ENCODE peak calls at places on chromosomes 11 and 22, in ten cellular contexts. M, X, R, F, P, D, W, C, E and T are unnamed samples.
A peak's percentile ranks its signal among the peaks of the same experiment; 100 is the strongest.

GRCh38 chr11:7383406-7383805 is 101.9 kb upstream of the OLFML1 start:
- DNase-seq in P (no peak), E (no peak), F (no peak), W (no peak), M (no peak), X (no peak), R (no peak), C (no peak), D (no peak), T (no peak)

GRCh38 chr11:45457649-45458048 is 171.5 kb upstream of the SYT13 start:
- DNase-seq in P (peak; percentile 95), C (no peak), D (no peak), M (no peak), R (peak; percentile 97), E (no peak), W (peak; percentile 95), X (no peak), F (peak; percentile 51), T (peak; percentile 18)

GRCh38 chr11:6219359-6219758 is 14.0 kb downstream of the C11orf42 start:
- DNase-seq in R (peak; percentile 89), P (peak; percentile 89), C (no peak), W (peak; percentile 96), F (peak; percentile 89), X (no peak), M (no peak), E (no peak), D (no peak), T (peak; percentile 93)

GRCh38 chr11:83061883-83062282 is 9.8 kb downstream of the RAB30 start:
- DNase-seq in X (no peak), D (no peak), E (no peak), P (no peak), M (no peak), W (no peak), F (no peak), C (no peak), R (no peak), T (no peak)

GRCh38 chr22:49458708-49459099 is 369.0 kb downstream of the BRD1 start:
- DNase-seq in R (no peak), D (no peak), E (no peak), M (peak; percentile 56), P (no peak), W (no peak), F (no peak), C (no peak), X (no peak), T (no peak)

GRCh38 chr11:72786305-72787261 is 7.3 kb downstream of the STARD10 start:
- DNase-seq in F (no peak), E (no peak), M (no peak), P (no peak), D (no peak), R (no peak), X (no peak), W (no peak), C (no peak), T (no peak)

GRCh38 chr22:46528121-46528610 is 9.3 kb downstream of the CELSR1 start:
- DNase-seq in C (peak; percentile 84), P (peak; percentile 73), X (no peak), E (no peak), F (peak; percentile 89), W (no peak), M (no peak), R (peak; percentile 72), D (no peak), T (peak; percentile 99)

GRCh38 chr11:117315285-117316196 is 515 bp downstream of the BACE1 start:
- DNase-seq in X (no peak), R (no peak), D (no peak), W (no peak), P (no peak), E (no peak), C (no peak), F (no peak), M (no peak), T (no peak)

GRCh38 chr11:70948855-70949551 is 303.4 kb downstream of the SHANK2 start:
- DNase-seq in D (no peak), F (no peak), X (no peak), C (no peak), P (no peak), W (no peak), E (no peak), M (no peak), R (no peak), T (no peak)

GRCh38 chr22:48426466-48427380 is 1401.0 kb downstream of the BRD1 start:
- DNase-seq in P (no peak), F (no peak), R (no peak), W (no peak), M (peak; percentile 59), X (peak; percentile 46), E (no peak), C (no peak), D (no peak), T (no peak)

GRCh38 chr11:17738350-17739207 is 4.0 kb downstream of the KCNC1 start:
- DNase-seq in R (no peak), W (no peak), X (no peak), D (no peak), C (no peak), P (no peak), E (no peak), F (no peak), M (peak; percentile 32), T (no peak)

GRCh38 chr11:17734986-17735822 is 623 bp downstream of the KCNC1 start:
- DNase-seq in F (peak; percentile 64), R (peak; percentile 74), M (peak; percentile 72), D (no peak), P (peak; percentile 71), E (peak; percentile 64), W (peak; percentile 54), X (no peak), C (peak; percentile 56), T (peak; percentile 75)

GRCh38 chr11:17734418-17734911 is at the start of gene KCNC1:
- DNase-seq in C (peak; percentile 47), X (no peak), F (peak; percentile 28), P (peak; percentile 33), D (no peak), W (peak; percentile 15), M (peak; percentile 46), E (no peak), R (peak; percentile 43), T (peak; percentile 23)

GRCh38 chr11:17736921-17737817 is 2.6 kb downstream of the KCNC1 start:
- DNase-seq in P (no peak), C (no peak), R (no peak), X (no peak), W (no peak), F (no peak), M (peak; percentile 28), D (no peak), E (no peak), T (no peak)

GRCh38 chr11:17735823-17736772 is 1.5 kb downstream of the KCNC1 start:
- DNase-seq in M (peak; percentile 37), F (no peak), R (no peak), W (no peak), X (no peak), C (no peak), P (no peak), E (no peak), D (no peak), T (no peak)
- TF ChIP-seq CTCF in M (no peak), F (no peak), R (peak; percentile 1), W (no peak), X (no peak), C (peak; percentile 20), P (no peak), E (peak; percentile 32), D (peak; percentile 44), T (no peak)

GRCh38 chr11:3162410-3163240 is 2.5 kb downstream of the OSBPL5 start:
- DNase-seq in M (peak; percentile 66), R (no peak), W (no peak), F (no peak), D (no peak), P (no peak), C (no peak), E (peak; percentile 20), X (no peak), T (no peak)

GRCh38 chr11:3164540-3165151 is 464 bp downstream of the OSBPL5 start:
- DNase-seq in F (no peak), M (peak; percentile 75), C (no peak), E (peak; percentile 33), P (no peak), W (no peak), X (no peak), D (no peak), R (no peak), T (no peak)

GRCh38 chr11:3165152-3165705 is at the start of gene OSBPL5:
- DNase-seq in M (peak; percentile 91), D (no peak), C (peak; percentile 47), F (peak; percentile 49), W (peak; percentile 53), R (peak; percentile 74), P (peak; percentile 64), E (peak; percentile 85), X (peak; percentile 81), T (peak; percentile 68)

GRCh38 chr11:3163241-3163981 is 1.7 kb downstream of the OSBPL5 start:
- DNase-seq in F (no peak), X (no peak), R (no peak), W (no peak), P (no peak), C (no peak), E (peak; percentile 27), M (peak; percentile 65), D (no peak), T (no peak)

GRCh38 chr11:3164138-3164539 is 971 bp downstream of the OSBPL5 start:
- DNase-seq in E (peak; percentile 28), P (no peak), R (no peak), X (no peak), W (no peak), D (no peak), M (peak; percentile 73), C (no peak), F (no peak), T (no peak)
- H3K4me3 ChIP-seq in E (peak overlapping the region; percentile 80), P (peak overlapping the region; percentile 84), R (peak overlapping the region; percentile 90), X (peak overlapping the region; percentile 96), W (peak overlapping the region; percentile 83), D (peak overlapping the region; percentile 68), M (peak overlapping the region; percentile 73), C (peak overlapping the region; percentile 97), F (peak overlapping the region; percentile 83), T (peak overlapping the region; percentile 72)

DNA sequence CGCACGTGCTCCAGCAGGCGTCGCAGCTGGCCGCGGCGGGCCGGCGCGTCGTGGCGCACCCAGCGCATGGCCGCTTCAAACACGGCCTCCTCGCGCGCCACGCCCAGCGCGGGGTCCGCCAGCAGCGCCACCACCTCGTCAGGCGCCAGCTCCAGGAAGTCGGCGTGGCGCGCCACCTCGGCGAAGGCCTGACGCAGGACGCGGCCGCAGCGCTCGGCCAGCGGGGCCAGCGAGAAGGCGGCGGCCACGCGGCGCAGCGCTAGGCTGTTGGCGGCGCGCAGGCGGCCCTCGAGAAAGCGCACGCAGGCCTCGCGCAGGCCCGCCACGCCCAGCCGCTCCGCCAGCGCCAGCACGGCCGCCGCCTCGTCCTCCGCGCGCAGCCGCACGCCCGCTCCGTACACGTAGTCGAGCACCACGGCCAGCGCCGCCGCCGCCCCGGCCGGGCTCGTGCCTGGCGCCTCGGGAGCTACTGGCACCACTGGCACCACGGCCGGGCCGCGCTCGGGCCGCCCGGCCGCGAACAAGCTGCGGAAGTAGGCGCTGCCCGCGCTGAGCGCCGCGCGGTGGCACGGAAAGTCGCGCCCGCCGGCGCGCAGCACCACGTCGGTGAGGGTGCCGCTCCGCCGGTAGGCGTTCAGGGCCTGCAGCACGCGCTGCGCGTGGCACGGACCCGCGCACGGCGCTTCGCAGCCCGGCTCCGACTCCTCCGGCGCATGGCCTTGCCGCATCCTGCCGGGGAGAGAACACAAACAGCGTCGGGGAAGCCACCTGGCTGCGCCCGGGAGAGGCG is 2.9 kb downstream of the KLHL35 start:
- DNase-seq in E (peak; percentile 75), W (peak; percentile 58), P (peak; percentile 70), C (peak; percentile 57), R (peak; percentile 72), M (peak; percentile 80), X (no peak), D (no peak), F (peak; percentile 64), T (peak; percentile 81)
- TF ChIP-seq CTCF in E (no peak), W (no peak), P (no peak), C (no peak), R (no peak), M (no peak), X (no peak), D (peak; percentile 2), F (no peak), T (no peak)

GRCh38 chr11:64915366-64915887 is 1.6 kb downstream of the ATG2A start:
- DNase-seq in M (no peak), C (no peak), W (no peak), E (no peak), X (no peak), D (no peak), F (no peak), P (no peak), R (no peak), T (no peak)
- H3K4me3 ChIP-seq in M (peak overlapping the region; percentile 78), C (peak overlapping the region; percentile 70), W (peak overlapping the region; percentile 94), E (peak overlapping the region; percentile 97), X (peak overlapping the region; percentile 89), D (no peak overlapping the region), F (no peak overlapping the region), P (peak overlapping the region; percentile 96), R (peak overlapping the region; percentile 95), T (peak overlapping the region; percentile 98)